ENCODE peak calls at places on chromosomes 3 and 15, in eight cellular contexts. H is Caco-2; W is neuronal stem cell; X is osteoblast; A is effector CD4-positive, alpha-beta T cell; S is RWPE1; J is activated CD8-positive, alpha-beta T cell treated with anti-CD3 and anti-CD28 coated beads for 36 hours; M is fibroblast of pulmonary artery. N is an unnamed sample.

GRCh38 chr3:122013448-122013925 is 8.6 kb downstream of the ILDR1 start:
- DNase-seq in H (no peak), W (no peak), S (no peak), X (no peak), J (no peak), A (no peak), M (no peak), N (no peak)

GRCh38 chr3:156818890-156819289 is 7.3 kb upstream of the LEKR1 start:
- DNase-seq in A (no peak), S (peak; percentile 82), X (peak; percentile 93), W (no peak), M (peak; percentile 68), J (no peak), H (no peak), N (no peak)

GRCh38 chr3:176950743-176951142 is 246.5 kb downstream of the TBL1XR1 start:
- DNase-seq in S (peak; percentile 80), X (no peak), W (no peak), M (peak; percentile 37), A (no peak), H (no peak), J (no peak), N (no peak)

GRCh38 chr15:45891766-45892165 is 256.9 kb downstream of the SQOR start:
- DNase-seq in W (no peak), H (no peak), J (no peak), S (no peak), X (no peak), A (no peak), M (peak; percentile 7), N (no peak)

GRCh38 chr3:146326875-146327543 is 76.1 kb upstream of the PLSCR4 start:
- DNase-seq in J (peak; percentile 7), H (peak; percentile 42), W (peak; percentile 29), S (peak; percentile 29), M (peak; percentile 93), A (no peak), X (peak; percentile 19), N (peak; percentile 51)

GRCh38 chr15:32148833-32149555 is 118.7 kb downstream of the CHRNA7 start:
- DNase-seq in X (no peak), W (no peak), J (no peak), M (no peak), H (no peak), S (no peak), A (no peak), N (no peak)

GRCh38 chr15:59501531-59502113 is 63.6 kb downstream of the FAM81A start:
- DNase-seq in M (peak; percentile 71), W (peak; percentile 53), A (no peak), J (peak; percentile 44), S (peak; percentile 82), H (peak; percentile 69), X (peak; percentile 65), N (peak; percentile 55)

GRCh38 chr3:52563984-52564383 is 27.6 kb downstream of the UQCC5 start:
- DNase-seq in X (no peak), J (no peak), M (no peak), W (no peak), A (no peak), H (no peak), S (no peak), N (no peak)

GRCh38 chr15:73515520-73515919 is 72.6 kb downstream of the REC114 start:
- DNase-seq in S (no peak), H (no peak), M (no peak), W (no peak), A (no peak), X (peak; percentile 53), J (no peak), N (no peak)

GRCh38 chr15:65067645-65068416 is at the start of gene RASL12:
- DNase-seq in H (no peak), J (no peak), A (no peak), S (no peak), W (no peak), M (no peak), X (no peak), N (no peak)

GRCh38 chr3:133884547-133885240 is 11.0 kb downstream of the RAB6B start:
- DNase-seq in H (no peak), J (no peak), W (no peak), S (no peak), X (no peak), A (no peak), M (no peak), N (no peak)

GRCh38 chr3:134198414-134198813 is 52.2 kb downstream of the RYK start:
- DNase-seq in S (no peak), A (no peak), W (no peak), X (no peak), J (no peak), H (no peak), M (no peak), N (no peak)

GRCh38 chr3:101518421-101518871 is 5.4 kb upstream of the SENP7 start:
- DNase-seq in W (no peak), H (no peak), M (no peak), A (peak; percentile 40), X (no peak), S (peak; percentile 33), J (peak; percentile 67), N (no peak)

GRCh38 chr3:11565492-11565891 is 78.2 kb downstream of the VGLL4 start:
- DNase-seq in H (no peak), M (no peak), X (peak; percentile 47), J (no peak), W (no peak), S (no peak), A (no peak), N (no peak)

GRCh38 chr15:101189341-101189679 is 62.5 kb downstream of the CHSY1 start:
- DNase-seq in J (no peak), M (peak; percentile 64), X (no peak), H (no peak), A (no peak), S (no peak), W (no peak), N (no peak)

GRCh38 chr15:31352283-31352880 is 25.7 kb downstream of the KLF13 start:
- DNase-seq in A (no peak), M (no peak), J (peak; percentile 35), S (no peak), X (peak; percentile 77), H (no peak), W (no peak), N (peak; percentile 90)

GRCh38 chr15:57582080-57582479 is 9.6 kb upstream of the MYZAP start:
- DNase-seq in X (no peak), H (no peak), J (no peak), S (no peak), W (no peak), A (no peak), M (no peak), N (no peak)

GRCh38 chr3:49276475-49277356 is at the start of gene C3orf62:
- DNase-seq in A (peak; percentile 52), S (peak; percentile 53), W (no peak), J (peak; percentile 86), X (peak; percentile 92), H (no peak), M (peak; percentile 84), N (peak; percentile 84)

GRCh38 chr3:146503459-146504202 is 34.3 kb upstream of the PLSCR2 start:
- DNase-seq in A (no peak), S (peak; percentile 55), M (peak; percentile 90), J (peak; percentile 50), X (peak; percentile 67), W (no peak), H (no peak), N (no peak)

GRCh38 chr3:187902938-187903337 is 157.7 kb upstream of the BCL6 start:
- DNase-seq in A (no peak), M (no peak), J (no peak), W (no peak), X (no peak), H (no peak), S (no peak), N (no peak)

GRCh38 chr3:8254489-8254888 is 247.1 kb upstream of the LMCD1 start:
- DNase-seq in W (no peak), X (no peak), M (no peak), J (no peak), H (no peak), A (no peak), S (no peak), N (no peak)

GRCh38 chr3:63644212-63644777 is 8.2 kb upstream of the SNTN start:
- DNase-seq in W (no peak), A (no peak), J (no peak), S (no peak), H (no peak), X (no peak), M (no peak), N (no peak)

GRCh38 chr3:97821413-97821809 is 400 bp upstream of the CRYBG3 start:
- DNase-seq in X (peak; percentile 56), J (peak; percentile 65), H (peak; percentile 33), W (no peak), S (peak; percentile 13), M (peak; percentile 57), A (peak; percentile 30), N (peak; percentile 54)

GRCh38 chr3:50550079-50550736 is 17.3 kb downstream of the C3orf18 start:
- DNase-seq in W (peak; percentile 75), S (peak; percentile 30), M (peak; percentile 51), A (peak; percentile 49), H (peak; percentile 52), X (no peak), J (peak; percentile 89), N (peak; percentile 52)

GRCh38 chr3:127637546-127637945 is 8.6 kb downstream of the PODXL2 start:
- DNase-seq in J (peak; percentile 60), W (no peak), M (no peak), S (no peak), X (no peak), A (no peak), H (no peak), N (no peak)

GRCh38 chr15:26095710-26096330 is 232.7 kb upstream of the ATP10A start:
- DNase-seq in M (no peak), X (no peak), W (no peak), S (no peak), A (no peak), H (no peak), J (no peak), N (no peak)

GRCh38 chr3:46509661-46510187 is 11.9 kb downstream of the RTP3 start:
- DNase-seq in M (no peak), A (no peak), J (no peak), X (no peak), S (no peak), W (no peak), H (no peak), N (no peak)

GRCh38 chr3:95134693-95135375 is 1072.0 kb downstream of the NSUN3 start:
- DNase-seq in J (no peak), S (no peak), W (no peak), H (no peak), A (no peak), M (no peak), X (no peak), N (no peak)

GRCh38 chr3:87792193-87792531 is 266.6 kb downstream of the CGGBP1 start:
- DNase-seq in W (no peak), S (no peak), H (no peak), M (no peak), A (no peak), J (no peak), X (peak; percentile 42), N (no peak)

GRCh38 chr15:41928100-41928499 is 34.2 kb upstream of the SPTBN5 start:
- DNase-seq in S (no peak), X (no peak), W (no peak), H (no peak), J (no peak), A (no peak), M (no peak), N (no peak)

GRCh38 chr15:88174571-88174970 is 82.0 kb downstream of the NTRK3 start:
- DNase-seq in W (no peak), M (no peak), S (no peak), H (no peak), X (no peak), A (no peak), J (no peak), N (no peak)

GRCh38 chr15:63997715-63998442 is 48.4 kb downstream of the DAPK2 start:
- DNase-seq in J (no peak), H (no peak), M (no peak), W (no peak), S (peak; percentile 24), A (no peak), X (no peak), N (no peak)

GRCh38 chr15:75779504-75779903 is 63.7 kb upstream of the UBE2Q2 start:
- DNase-seq in H (no peak), S (no peak), M (no peak), J (no peak), X (no peak), W (no peak), A (no peak), N (peak; percentile 15)

GRCh38 chr15:84979651-84980050 is 2.0 kb upstream of the PDE8A start:
- DNase-seq in H (no peak), W (no peak), A (no peak), M (no peak), S (no peak), J (no peak), X (no peak), N (peak; percentile 54)

N was measured in left lobe of liver.